ENCODE peak calls at places on chromosomes 16 and 17, in nine cellular contexts. O, K, H, P, E, Q, G, B and V are unnamed samples.

GRCh38 chr16:31421587-31421986 is 6.6 kb downstream of the COX6A2 start:
- DNase-seq in O (no peak), K (no peak), H (no peak), P (no peak), E (no peak), Q (no peak), G (no peak), B (no peak), V (no peak)

GRCh38 chr17:54982399-54982798 is 13.8 kb downstream of the STXBP4 start:
- DNase-seq in O (peak; percentile 72), K (peak; percentile 36), H (peak; percentile 13), P (no peak), E (no peak), Q (peak; percentile 37), G (no peak), B (no peak), V (peak; percentile 81)

GRCh38 chr16:27576729-27577128 is 26.8 kb downstream of the KATNIP start:
- DNase-seq in O (no peak), K (no peak), H (peak; percentile 87), P (no peak), E (no peak), Q (no peak), G (no peak), B (no peak), V (no peak)

GRCh38 chr17:80372456-80372855 is 42.5 kb upstream of the ENDOV start:
- DNase-seq in O (no peak), K (no peak), H (no peak), P (no peak), E (no peak), Q (no peak), G (no peak), B (no peak), V (no peak)

GRCh38 chr17:62653002-62653830 is 25.7 kb downstream of the MRC2 start:
- DNase-seq in O (peak; percentile 29), K (no peak), H (peak; percentile 65), P (peak; percentile 89), E (peak; percentile 34), Q (peak; percentile 33), G (peak; percentile 26), B (no peak), V (peak; percentile 44)

GRCh38 chr17:81685108-81685507 is 1.3 kb downstream of the HGS start:
- DNase-seq in O (no peak), K (peak; percentile 70), H (no peak), P (no peak), E (peak; percentile 21), Q (peak; percentile 69), G (no peak), B (peak; percentile 17), V (no peak)

GRCh38 chr17:76586741-76587487 is 1.3 kb upstream of the ST6GALNAC2 start:
- DNase-seq in O (no peak), K (no peak), H (no peak), P (peak; percentile 77), E (no peak), Q (no peak), G (no peak), B (no peak), V (no peak)

GRCh38 chr16:5616841-5617240 is 519.2 kb upstream of the EEF2KMT start:
- DNase-seq in O (no peak), K (no peak), H (no peak), P (peak; percentile 49), E (no peak), Q (no peak), G (no peak), B (no peak), V (no peak)

GRCh38 chr17:52181842-52182241 is 23.3 kb upstream of the CA10 start:
- DNase-seq in O (no peak), K (peak; percentile 20), H (no peak), P (no peak), E (no peak), Q (no peak), G (no peak), B (no peak), V (no peak)

GRCh38 chr16:80803341-80804060 is 897 bp downstream of the CDYL2 start:
- DNase-seq in O (no peak), K (no peak), H (peak; percentile 27), P (no peak), E (no peak), Q (peak; percentile 41), G (no peak), B (peak; percentile 60), V (peak; percentile 43)

GRCh38 chr17:73215414-73215813 is 22.6 kb downstream of the COG1 start:
- DNase-seq in O (no peak), K (no peak), H (no peak), P (no peak), E (no peak), Q (no peak), G (no peak), B (no peak), V (no peak)

GRCh38 chr17:65455972-65456343 is 105.5 kb downstream of the AXIN2 start:
- DNase-seq in O (no peak), K (peak; percentile 15), H (peak; percentile 15), P (no peak), E (no peak), Q (peak; percentile 28), G (peak; percentile 2), B (no peak), V (no peak)

GRCh38 chr17:30161601-30162000 is 45.0 kb downstream of the NSRP1 start:
- DNase-seq in O (no peak), K (no peak), H (no peak), P (no peak), E (no peak), Q (no peak), G (no peak), B (no peak), V (no peak)

GRCh38 chr17:61986898-61987297 is 59.1 kb upstream of the INTS2 start:
- DNase-seq in O (no peak), K (no peak), H (no peak), P (no peak), E (no peak), Q (no peak), G (no peak), B (no peak), V (no peak)

GRCh38 chr17:44492706-44493272 is 10.4 kb downstream of the GPATCH8 start:
- DNase-seq in O (no peak), K (peak; percentile 58), H (no peak), P (no peak), E (no peak), Q (no peak), G (no peak), B (no peak), V (no peak)

GRCh38 chr16:75377971-75378386 is 55.3 kb downstream of the CFDP1 start:
- DNase-seq in O (no peak), K (peak; percentile 100), H (peak; percentile 27), P (no peak), E (no peak), Q (no peak), G (peak; percentile 7), B (no peak), V (no peak)

GRCh38 chr16:47886631-47887415 is 269.0 kb downstream of the ABCC12 start:
- DNase-seq in O (no peak), K (no peak), H (no peak), P (no peak), E (no peak), Q (no peak), G (no peak), B (no peak), V (no peak)

GRCh38 chr17:82666931-82667667 is 18.9 kb upstream of the WDR45B start:
- DNase-seq in O (no peak), K (no peak), H (no peak), P (no peak), E (no peak), Q (no peak), G (no peak), B (no peak), V (no peak)

GRCh38 chr17:4008082-4008435 is 43.8 kb upstream of the ATP2A3 start:
- DNase-seq in O (no peak), K (no peak), H (no peak), P (no peak), E (no peak), Q (no peak), G (no peak), B (no peak), V (no peak)

GRCh38 chr16:84593825-84594724 is 23.8 kb downstream of the COTL1 start:
- DNase-seq in O (no peak), K (no peak), H (no peak), P (no peak), E (peak; percentile 37), Q (peak; percentile 39), G (peak; percentile 19), B (no peak), V (peak; percentile 45)

GRCh38 chr17:38727661-38728220 is 2.4 kb upstream of the CISD3 start:
- DNase-seq in O (no peak), K (no peak), H (no peak), P (no peak), E (no peak), Q (peak; percentile 58), G (no peak), B (no peak), V (no peak)

GRCh38 chr17:81428521-81428920 is 33.3 kb downstream of the BAHCC1 start:
- DNase-seq in O (no peak), K (no peak), H (no peak), P (no peak), E (no peak), Q (no peak), G (no peak), B (no peak), V (no peak)

GRCh38 chr17:3316836-3317235 is 18.7 kb upstream of the OR3A1 start:
- DNase-seq in O (no peak), K (no peak), H (no peak), P (no peak), E (no peak), Q (no peak), G (no peak), B (no peak), V (no peak)

GRCh38 chr17:78933025-78933958 is 8.1 kb upstream of the TIMP2 start:
- DNase-seq in O (peak; percentile 44), K (peak; percentile 97), H (peak; percentile 61), P (no peak), E (peak; percentile 95), Q (peak; percentile 67), G (no peak), B (peak; percentile 33), V (no peak)